ENCODE peak calls at places on chromosomes 3 and 15, in eight cellular contexts. E is IMR-90, N is T-cell, L is GM19239, H is RPMI7951, B is GOT3, P is skeletal muscle cell, I is head of caudate nucleus. J is an unnamed sample.

GRCh38 chr3:126342211-126342610 is 15.0 kb downstream of the KLF15 start:
- DNase-seq in B (no peak), L (no peak), N (no peak), P (no peak), E (no peak), I (peak; percentile 41), H (no peak), J (no peak)

GRCh38 chr15:69478259-69478687 is 25.7 kb downstream of the RPLP1 start:
- DNase-seq in B (no peak), E (peak; percentile 44), P (no peak), I (peak; percentile 80), L (peak; percentile 46), H (peak; percentile 41), N (peak; percentile 48), J (peak; percentile 54)

GRCh38 chr3:66836363-66837152 is 161.5 kb upstream of the KBTBD8 start:
- DNase-seq in N (no peak), H (peak; percentile 16), P (no peak), I (no peak), L (no peak), B (no peak), E (peak; percentile 31), J (no peak)

GRCh38 chr3:43001094-43001553 is 22.0 kb downstream of the GASK1A start:
- DNase-seq in I (peak; percentile 79), H (no peak), B (no peak), E (peak; percentile 85), N (no peak), L (no peak), P (peak; percentile 90), J (no peak)

GRCh38 chr3:42699511-42699971 is 3.1 kb downstream of the HHATL start:
- DNase-seq in E (no peak), H (no peak), I (no peak), P (no peak), N (no peak), L (no peak), B (no peak), J (no peak)

GRCh38 chr3:63864008-63864871 is 573 bp downstream of the ATXN7 start:
- DNase-seq in P (no peak), B (no peak), N (peak; percentile 38), L (peak; percentile 57), I (peak; percentile 67), E (no peak), H (peak; percentile 28), J (peak; percentile 38)

GRCh38 chr3:59726279-59726678 is 676.5 kb upstream of the CFAP20DC start:
- DNase-seq in H (peak; percentile 34), B (no peak), L (no peak), P (no peak), N (no peak), E (no peak), I (no peak), J (no peak)

GRCh38 chr3:104604326-104605010 is 762.2 kb upstream of the ALCAM start:
- DNase-seq in B (no peak), P (no peak), E (peak; percentile 48), N (no peak), L (no peak), H (peak; percentile 4), I (no peak), J (no peak)

GRCh38 chr15:88126695-88127476 is 129.7 kb downstream of the NTRK3 start:
- DNase-seq in L (no peak), P (no peak), I (no peak), E (no peak), N (no peak), B (no peak), H (no peak), J (no peak)

GRCh38 chr3:23455775-23456174 is 252.6 kb downstream of the UBE2E2 start:
- DNase-seq in E (peak; percentile 88), B (no peak), L (no peak), N (no peak), P (peak; percentile 80), I (no peak), H (peak; percentile 54), J (no peak)

GRCh38 chr15:27429577-27429976 is 458.6 kb downstream of the GABRG3 start:
- DNase-seq in H (no peak), E (no peak), B (no peak), P (no peak), I (no peak), N (no peak), L (no peak), J (no peak)

GRCh38 chr3:23659274-23659673 is 146.5 kb upstream of the UBE2E1 start:
- DNase-seq in N (no peak), B (no peak), H (no peak), E (no peak), I (no peak), P (no peak), L (peak; percentile 24), J (no peak)

GRCh38 chr3:45665101-45665572 is 24.1 kb upstream of the SACM1L start:
- DNase-seq in E (peak; percentile 39), B (no peak), P (no peak), I (peak; percentile 49), L (no peak), H (peak; percentile 48), N (peak; percentile 63), J (peak; percentile 42)

GRCh38 chr15:55357774-55358173 is 38.8 kb downstream of the PIGB start:
- DNase-seq in L (no peak), B (no peak), H (peak; percentile 14), E (peak; percentile 82), N (no peak), I (no peak), P (peak; percentile 2), J (no peak)

GRCh38 chr15:98547741-98548166 is 100.6 kb upstream of the IGF1R start:
- DNase-seq in B (no peak), E (no peak), I (peak; percentile 45), L (no peak), P (no peak), H (no peak), N (no peak), J (no peak)

GRCh38 chr3:136473716-136474326 is 223.7 kb downstream of the PCCB start:
- DNase-seq in L (no peak), N (no peak), P (no peak), H (peak; percentile 6), I (no peak), E (peak; percentile 94), B (no peak), J (no peak)

J was measured in activated gamma-delta T cell treated with Interleukin-2 at 50 U/mL for 16 hours.